ENCODE peak calls at places on chromosome 21, in eight cellular contexts. R, B, O, A, M, C, S and D are unnamed samples.

GRCh38 chr21:40466893-40467483 is 380.0 kb downstream of the DSCAM start:
- DNase-seq in C (no peak), S (no peak), O (peak), R (no peak), A (no peak), M (no peak), B (no peak), D (no peak)

GRCh38 chr21:25039461-25040380 is 567.6 kb downstream of the MRPL39 start:
- DNase-seq in A (peak), R (no peak), O (no peak), C (no peak), M (no peak), B (no peak), S (no peak), D (no peak)

GRCh38 chr21:45549670-45550463 is 7.6 kb upstream of the SLC19A1 start:
- DNase-seq in R (no peak), S (no peak), B (no peak), M (peak), O (peak), C (no peak), A (no peak), D (no peak)

GRCh38 chr21:33825898-33826297 is 89.7 kb downstream of the ATP5PO start:
- DNase-seq in C (peak), S (no peak), A (no peak), B (no peak), M (no peak), R (no peak), O (no peak), D (no peak)

GRCh38 chr21:46065993-46066842 is 31.7 kb upstream of the COL6A2 start:
- DNase-seq in A (no peak), C (no peak), B (no peak), M (no peak), R (peak), O (no peak), S (no peak), D (no peak)

GRCh38 chr21:36047139-36047538 is 13.2 kb downstream of the SETD4 start:
- DNase-seq in S (no peak), C (no peak), B (no peak), A (no peak), R (no peak), O (no peak), M (no peak), D (no peak)

GRCh38 chr21:33110340-33110715 is 40.4 kb downstream of the OLIG1 start:
- DNase-seq in S (no peak), C (no peak), O (no peak), R (no peak), B (no peak), M (no peak), A (no peak), D (no peak)

GRCh38 chr21:8993284-8993942 is 1528.0 kb upstream of the TPTE start:
- DNase-seq in R (no peak), O (no peak), M (no peak), A (no peak), B (no peak), S (no peak), C (no peak), D (no peak)

GRCh38 chr21:36422279-36423098 is 37.3 kb downstream of the CHAF1B start:
- DNase-seq in M (no peak), C (peak), S (peak), O (peak), R (peak), B (peak), A (no peak), D (peak)

GRCh38 chr21:36733857-36734256 is 34.9 kb downstream of the SIM2 start:
- DNase-seq in A (no peak), C (no peak), B (no peak), O (no peak), R (no peak), M (no peak), S (no peak), D (no peak)

GRCh38 chr21:36127977-36128376 is 6.9 kb upstream of the CBR3 start:
- DNase-seq in R (no peak), S (no peak), O (no peak), C (no peak), B (no peak), M (no peak), A (no peak), D (no peak)

GRCh38 chr21:42047821-42048613 is 23.1 kb upstream of the UMODL1 start:
- DNase-seq in O (no peak), A (no peak), S (no peak), R (no peak), M (no peak), C (peak), B (no peak), D (peak)

GRCh38 chr21:44761011-44761729 is 40.5 kb downstream of the UBE2G2 start:
- DNase-seq in O (peak), B (no peak), M (no peak), S (peak), C (no peak), R (no peak), A (no peak), D (no peak)

GRCh38 chr21:35448876-35449599 is 399.9 kb upstream of the RUNX1 start:
- DNase-seq in S (no peak), A (no peak), R (no peak), O (no peak), B (no peak), M (no peak), C (no peak), D (no peak)

GRCh38 chr21:45996311-45997204 is 15.0 kb downstream of the COL6A1 start:
- DNase-seq in M (no peak), B (no peak), C (no peak), S (no peak), R (no peak), O (peak), A (no peak), D (peak)